ENCODE peak calls at places on chromosomes 13 and 19, in nine cellular contexts. One of them, this sample, is unnamed.

GRCh38 chr19:13597625-13598024 is 91.3 kb upstream of the CACNA1A start:
- DNase-seq in astrocyte of the spinal cord: peak
- DNase-seq in neural crest cell: peak
- DNase-seq in A673: peak
- DNase-seq in fibroblast of pulmonary artery: peak
- DNase-seq in GM23338: peak
- DNase-seq in nephron progenitor cell: peak
- DNase-seq in keratinocyte: no peak
- DNase-seq in GM20000: peak
- DNase-seq in this sample: peak

GRCh38 chr19:16447015-16447384 is 24.8 kb downstream of the EPS15L1 start:
- DNase-seq in astrocyte of the spinal cord: peak
- DNase-seq in neural crest cell: no peak
- DNase-seq in A673: peak
- DNase-seq in fibroblast of pulmonary artery: peak
- DNase-seq in GM23338: no peak
- DNase-seq in nephron progenitor cell: no peak
- DNase-seq in keratinocyte: no peak
- DNase-seq in GM20000: peak
- DNase-seq in this sample: peak

GRCh38 chr13:83085186-83085900 is 796.9 kb downstream of the SLITRK1 start:
- DNase-seq in astrocyte of the spinal cord: peak
- DNase-seq in neural crest cell: no peak
- DNase-seq in A673: peak
- DNase-seq in fibroblast of pulmonary artery: peak
- DNase-seq in GM23338: no peak
- DNase-seq in nephron progenitor cell: no peak
- DNase-seq in keratinocyte: no peak
- DNase-seq in GM20000: no peak
- DNase-seq in this sample: peak

GRCh38 chr19:12733369-12733896 is 1.1 kb downstream of the TRIR start:
- DNase-seq in astrocyte of the spinal cord: no peak
- DNase-seq in neural crest cell: no peak
- DNase-seq in A673: peak
- DNase-seq in fibroblast of pulmonary artery: peak
- DNase-seq in GM23338: peak
- DNase-seq in nephron progenitor cell: no peak
- DNase-seq in keratinocyte: no peak
- DNase-seq in GM20000: peak
- DNase-seq in this sample: peak

GRCh38 chr19:39411006-39411831 is 1.2 kb upstream of the PLEKHG2 start:
- DNase-seq in astrocyte of the spinal cord: peak
- DNase-seq in neural crest cell: no peak
- DNase-seq in A673: no peak
- DNase-seq in fibroblast of pulmonary artery: peak
- DNase-seq in GM23338: no peak
- DNase-seq in nephron progenitor cell: no peak
- DNase-seq in keratinocyte: no peak
- DNase-seq in GM20000: peak
- DNase-seq in this sample: no peak

GRCh38 chr13:64591981-64592380 is 2638.2 kb downstream of the PCDH9 start:
- DNase-seq in astrocyte of the spinal cord: peak
- DNase-seq in neural crest cell: no peak
- DNase-seq in A673: no peak
- DNase-seq in fibroblast of pulmonary artery: peak
- DNase-seq in GM23338: no peak
- DNase-seq in nephron progenitor cell: no peak
- DNase-seq in keratinocyte: no peak
- DNase-seq in GM20000: no peak
- DNase-seq in this sample: peak

GRCh38 chr19:52640916-52641315 is 2.8 kb upstream of the ZNF83 start:
- DNase-seq in astrocyte of the spinal cord: no peak
- DNase-seq in neural crest cell: no peak
- DNase-seq in A673: no peak
- DNase-seq in fibroblast of pulmonary artery: no peak
- DNase-seq in GM23338: peak
- DNase-seq in nephron progenitor cell: peak
- DNase-seq in keratinocyte: no peak
- DNase-seq in GM20000: no peak
- DNase-seq in this sample: no peak

GRCh38 chr19:39497850-39498261 is 891 bp upstream of the DLL3 start:
- DNase-seq in astrocyte of the spinal cord: peak
- DNase-seq in neural crest cell: peak
- DNase-seq in A673: peak
- DNase-seq in fibroblast of pulmonary artery: peak
- DNase-seq in GM23338: peak
- DNase-seq in nephron progenitor cell: peak
- DNase-seq in keratinocyte: no peak
- DNase-seq in GM20000: peak
- DNase-seq in this sample: peak

GRCh38 chr19:1883784-1884183 is 1.5 kb downstream of the ABHD17A start:
- DNase-seq in astrocyte of the spinal cord: no peak
- DNase-seq in neural crest cell: no peak
- DNase-seq in A673: no peak
- DNase-seq in fibroblast of pulmonary artery: no peak
- DNase-seq in GM23338: no peak
- DNase-seq in nephron progenitor cell: no peak
- DNase-seq in keratinocyte: no peak
- DNase-seq in GM20000: no peak
- DNase-seq in this sample: no peak

GRCh38 chr13:45728759-45729158 is 26.6 kb downstream of the CBY2 start:
- DNase-seq in astrocyte of the spinal cord: no peak
- DNase-seq in neural crest cell: no peak
- DNase-seq in A673: no peak
- DNase-seq in fibroblast of pulmonary artery: peak
- DNase-seq in GM23338: peak
- DNase-seq in nephron progenitor cell: peak
- DNase-seq in keratinocyte: no peak
- DNase-seq in GM20000: peak
- DNase-seq in this sample: no peak

GRCh38 chr19:36436531-36436930 is 18.1 kb upstream of the ZFP82 start:
- DNase-seq in astrocyte of the spinal cord: no peak
- DNase-seq in neural crest cell: no peak
- DNase-seq in A673: no peak
- DNase-seq in fibroblast of pulmonary artery: peak
- DNase-seq in GM23338: peak
- DNase-seq in nephron progenitor cell: no peak
- DNase-seq in keratinocyte: no peak
- DNase-seq in GM20000: no peak
- DNase-seq in this sample: no peak

GRCh38 chr13:97028441-97029299 is 34.4 kb upstream of the OXGR1 start:
- DNase-seq in astrocyte of the spinal cord: peak
- DNase-seq in neural crest cell: peak
- DNase-seq in A673: peak
- DNase-seq in fibroblast of pulmonary artery: peak
- DNase-seq in GM23338: peak
- DNase-seq in nephron progenitor cell: peak
- DNase-seq in keratinocyte: no peak
- DNase-seq in GM20000: peak
- DNase-seq in this sample: peak

GRCh38 chr19:39428309-39429112 is 7.2 kb downstream of the RPS16 start:
- DNase-seq in astrocyte of the spinal cord: peak
- DNase-seq in neural crest cell: no peak
- DNase-seq in A673: no peak
- DNase-seq in fibroblast of pulmonary artery: peak
- DNase-seq in GM23338: peak
- DNase-seq in nephron progenitor cell: peak
- DNase-seq in keratinocyte: no peak
- DNase-seq in GM20000: no peak
- DNase-seq in this sample: peak

DNA sequence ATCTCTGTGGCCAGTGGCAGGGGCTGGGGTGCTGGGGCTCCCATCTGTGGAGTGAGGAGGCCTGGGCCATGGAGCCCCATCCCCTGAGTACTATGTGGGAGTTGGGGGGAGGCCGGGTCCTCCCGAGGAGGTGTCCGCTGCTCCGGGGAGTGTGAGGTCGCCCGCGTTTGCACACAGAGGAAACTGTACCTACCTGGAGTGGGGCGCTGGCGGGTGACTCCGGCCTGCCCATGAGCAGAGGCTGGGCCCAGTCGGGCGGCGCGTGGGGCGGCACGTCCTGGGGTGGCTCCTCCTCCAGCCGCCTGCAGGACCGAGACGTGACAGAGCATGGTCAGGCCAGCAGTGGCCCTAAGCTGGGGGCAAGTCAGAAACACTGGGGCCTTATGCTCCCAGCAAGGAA is 33.8 kb upstream of the MATK start:
- DNase-seq in astrocyte of the spinal cord: no peak
- DNase-seq in neural crest cell: no peak
- DNase-seq in A673: no peak
- DNase-seq in fibroblast of pulmonary artery: no peak
- DNase-seq in GM23338: no peak
- DNase-seq in nephron progenitor cell: no peak
- DNase-seq in keratinocyte: no peak
- DNase-seq in GM20000: no peak
- DNase-seq in this sample: no peak
- TF ChIP-seq CTCF in astrocyte of the spinal cord: no peak
- TF ChIP-seq CTCF in neural crest cell: no peak
- TF ChIP-seq CTCF in A673: no peak
- TF ChIP-seq CTCF in fibroblast of pulmonary artery: no peak
- TF ChIP-seq CTCF in GM23338: no peak
- TF ChIP-seq CTCF in nephron progenitor cell: no peak
- TF ChIP-seq CTCF in keratinocyte: no peak
- TF ChIP-seq CTCF in GM20000: no peak
- TF ChIP-seq CTCF in this sample: no peak

GRCh38 chr13:101121608-101122007 is 294.7 kb downstream of the NALCN start:
- DNase-seq in astrocyte of the spinal cord: no peak
- DNase-seq in neural crest cell: no peak
- DNase-seq in A673: no peak
- DNase-seq in fibroblast of pulmonary artery: no peak
- DNase-seq in GM23338: peak
- DNase-seq in nephron progenitor cell: no peak
- DNase-seq in keratinocyte: no peak
- DNase-seq in GM20000: no peak
- DNase-seq in this sample: no peak
- TF ChIP-seq CTCF in astrocyte of the spinal cord: no peak
- TF ChIP-seq CTCF in neural crest cell: no peak
- TF ChIP-seq CTCF in A673: no peak
- TF ChIP-seq CTCF in fibroblast of pulmonary artery: no peak
- TF ChIP-seq CTCF in GM23338: no peak
- TF ChIP-seq CTCF in nephron progenitor cell: no peak
- TF ChIP-seq CTCF in keratinocyte: no peak
- TF ChIP-seq CTCF in GM20000: no peak
- TF ChIP-seq CTCF in this sample: no peak

DNA sequence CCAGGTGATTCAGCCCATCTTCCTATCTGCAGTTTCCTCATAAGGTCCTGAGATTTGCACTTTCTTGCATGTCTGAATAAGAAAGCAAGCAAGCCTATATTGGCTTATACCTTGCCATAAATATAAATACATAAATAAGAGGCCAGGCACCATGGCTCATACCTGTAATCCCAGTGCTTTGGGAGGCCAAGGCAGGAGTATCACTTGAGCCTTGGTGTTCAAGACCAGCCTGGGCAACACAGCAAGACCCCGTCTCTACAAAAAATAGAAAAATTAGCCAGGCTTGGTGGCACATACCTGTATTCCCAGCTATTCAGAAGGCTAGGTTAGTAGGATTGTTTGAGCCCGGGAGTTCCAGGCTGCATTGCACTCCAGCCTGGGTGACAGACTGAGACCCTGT is 5.5 kb upstream of the GPATCH1 start:
- DNase-seq in astrocyte of the spinal cord: no peak
- DNase-seq in neural crest cell: no peak
- DNase-seq in A673: no peak
- DNase-seq in fibroblast of pulmonary artery: no peak
- DNase-seq in GM23338: no peak
- DNase-seq in nephron progenitor cell: no peak
- DNase-seq in keratinocyte: no peak
- DNase-seq in GM20000: no peak
- DNase-seq in this sample: no peak
- TF ChIP-seq CTCF in astrocyte of the spinal cord: no peak
- TF ChIP-seq CTCF in neural crest cell: no peak
- TF ChIP-seq CTCF in A673: no peak
- TF ChIP-seq CTCF in fibroblast of pulmonary artery: no peak
- TF ChIP-seq CTCF in GM23338: no peak
- TF ChIP-seq CTCF in nephron progenitor cell: no peak
- TF ChIP-seq CTCF in keratinocyte: no peak
- TF ChIP-seq CTCF in GM20000: no peak
- TF ChIP-seq CTCF in this sample: no peak

GRCh38 chr19:8331263-8331840 is 10.1 kb downstream of the RPS28 start:
- DNase-seq in astrocyte of the spinal cord: no peak
- DNase-seq in neural crest cell: no peak
- DNase-seq in A673: no peak
- DNase-seq in fibroblast of pulmonary artery: no peak
- DNase-seq in GM23338: no peak
- DNase-seq in nephron progenitor cell: no peak
- DNase-seq in keratinocyte: no peak
- DNase-seq in GM20000: no peak
- DNase-seq in this sample: no peak
- TF ChIP-seq CTCF in astrocyte of the spinal cord: no peak
- TF ChIP-seq CTCF in neural crest cell: no peak
- TF ChIP-seq CTCF in A673: no peak
- TF ChIP-seq CTCF in fibroblast of pulmonary artery: no peak
- TF ChIP-seq CTCF in GM23338: no peak
- TF ChIP-seq CTCF in nephron progenitor cell: no peak
- TF ChIP-seq CTCF in keratinocyte: no peak
- TF ChIP-seq CTCF in GM20000: no peak
- TF ChIP-seq CTCF in this sample: no peak